ENCODE peak calls at places on chromosomes 11 and 22, in eight cellular contexts. N is mucosa of descending colon, G is suprapubic skin, O is neuronal stem cell, D is heart right ventricle, H is cardiac muscle cell, P is Panc1, T is H1. E is an unnamed sample.

GRCh38 chr22:17761145-17761488 is 13.2 kb downstream of the BID start:
- DNase-seq in T (no peak), H (no peak), N (no peak), G (no peak), D (no peak), O (no peak), P (no peak), E (no peak)

GRCh38 chr11:56889986-56890385 is 98.7 kb upstream of the OR5AK2 start:
- DNase-seq in O (no peak), N (no peak), P (no peak), G (no peak), D (no peak), H (no peak), T (no peak), E (no peak)

GRCh38 chr22:26587991-26588613 is 1.8 kb downstream of the TPST2 start:
- DNase-seq in O (no peak), P (no peak), N (no peak), T (no peak), H (no peak), D (no peak), G (no peak), E (no peak)

GRCh38 chr22:23361676-23362075 is 181.4 kb downstream of the BCR start:
- DNase-seq in G (no peak), D (no peak), H (no peak), N (no peak), T (no peak), O (no peak), P (no peak), E (no peak)

GRCh38 chr22:49717322-49717919 is 110.3 kb downstream of the BRD1 start:
- DNase-seq in O (no peak), N (no peak), P (no peak), D (no peak), H (no peak), T (no peak), G (no peak), E (no peak)

GRCh38 chr11:9703280-9703679 is 39.4 kb downstream of the SWAP70 start:
- DNase-seq in D (no peak), T (no peak), H (no peak), G (no peak), P (no peak), N (peak; percentile 37), O (no peak), E (no peak)

GRCh38 chr22:38016182-38017078 is 32.1 kb upstream of the SOX10 start:
- DNase-seq in T (peak; percentile 65), D (peak; percentile 57), N (peak; percentile 69), P (no peak), H (peak; percentile 80), O (peak; percentile 44), G (no peak), E (peak; percentile 39)

GRCh38 chr11:80773919-80774318 is 1333.1 kb upstream of the TENM4 start:
- DNase-seq in T (no peak), H (no peak), P (no peak), D (no peak), N (no peak), G (no peak), O (no peak), E (no peak)

GRCh38 chr22:18057568-18058209 is 20.1 kb upstream of the PEX26 start:
- DNase-seq in G (peak; percentile 86), O (no peak), T (no peak), D (no peak), P (peak; percentile 63), H (peak; percentile 98), N (peak; percentile 59), E (peak; percentile 86)

GRCh38 chr11:132177106-132177505 is 806.7 kb downstream of the NTM start:
- DNase-seq in H (peak; percentile 71), T (no peak), P (no peak), G (no peak), D (no peak), O (peak; percentile 56), N (no peak), E (no peak)

GRCh38 chr11:14390669-14391068 is 31.7 kb upstream of the RRAS2 start:
- DNase-seq in G (no peak), T (no peak), P (no peak), N (no peak), H (no peak), D (no peak), O (no peak), E (no peak)

GRCh38 chr22:30964858-30965257 is 3.7 kb downstream of the MORC2 start:
- DNase-seq in N (no peak), O (no peak), D (no peak), P (no peak), T (no peak), G (no peak), H (no peak), E (no peak)

GRCh38 chr22:30968015-30968923 is at the start of gene MORC2:
- DNase-seq in N (peak; percentile 71), G (peak; percentile 79), H (peak; percentile 68), O (peak; percentile 20), T (no peak), D (no peak), P (no peak), E (peak; percentile 72)

GRCh38 chr22:30968924-30969531 is at the start of gene TUG1:
- DNase-seq in T (peak; percentile 93), G (peak; percentile 99), O (peak; percentile 95), N (peak; percentile 99), D (peak; percentile 98), P (peak; percentile 71), H (peak; percentile 99), E (peak; percentile 99)

GRCh38 chr22:30969532-30970355 is 679 bp downstream of the TUG1 start:
- DNase-seq in N (peak; percentile 44), D (no peak), T (no peak), O (no peak), G (no peak), H (peak; percentile 64), P (no peak), E (peak; percentile 47)

DNA sequence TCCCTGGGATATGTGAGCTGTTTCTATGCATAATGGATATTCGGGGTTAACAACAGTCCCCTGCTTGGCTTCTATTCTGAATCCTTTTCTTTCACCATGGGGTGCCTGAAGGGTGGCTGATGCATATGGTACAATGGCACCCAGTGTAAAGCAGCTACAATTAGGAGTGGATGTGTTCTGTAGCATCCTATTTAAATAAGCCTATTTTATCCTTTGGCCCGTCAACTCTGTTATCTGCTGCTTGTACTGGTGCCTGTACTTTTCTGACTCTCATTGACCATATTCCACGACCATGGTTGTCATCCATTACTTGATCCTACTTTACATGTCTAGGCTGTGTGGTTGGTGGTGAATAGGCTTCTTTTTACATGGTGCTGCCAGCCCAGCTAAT is 1.3 kb downstream of the TUG1 start:
- DNase-seq in D (no peak), O (no peak), P (no peak), T (no peak), N (no peak), G (no peak), H (no peak), E (no peak)
- H3K9me3 ChIP-seq in D (peaks cover 46% of the 10 kb centered on the region), O (peaks cover 84% of the 10 kb centered on the region), P (peaks cover 45% of the 10 kb centered on the region), T (peaks cover 8% of the 10 kb centered on the region), N (peaks cover 31% of the 10 kb centered on the region), G (peaks cover 30% of the 10 kb centered on the region), H (no peaks in the 10 kb centered on the region), E (peaks cover 58% of the 10 kb centered on the region)

GRCh38 chr11:62677160-62677559 is 1.7 kb downstream of the UBXN1 start:
- DNase-seq in O (no peak), G (no peak), H (no peak), P (no peak), N (no peak), T (no peak), D (no peak), E (no peak)

GRCh38 chr11:62678433-62678769 is 472 bp downstream of the UBXN1 start:
- DNase-seq in H (no peak), G (no peak), D (no peak), P (no peak), N (no peak), T (no peak), O (no peak), E (no peak)

GRCh38 chr11:62678770-62679696 is at the start of gene UBXN1:
- DNase-seq in O (peak; percentile 65), D (peak; percentile 88), G (peak; percentile 97), P (no peak), N (peak; percentile 94), H (peak; percentile 96), T (peak; percentile 88), E (peak; percentile 95)

GRCh38 chr11:62676698-62677097 is 2.2 kb downstream of the UBXN1 start:
- DNase-seq in P (no peak), O (no peak), G (no peak), D (no peak), N (no peak), H (no peak), T (no peak), E (no peak)

DNA sequence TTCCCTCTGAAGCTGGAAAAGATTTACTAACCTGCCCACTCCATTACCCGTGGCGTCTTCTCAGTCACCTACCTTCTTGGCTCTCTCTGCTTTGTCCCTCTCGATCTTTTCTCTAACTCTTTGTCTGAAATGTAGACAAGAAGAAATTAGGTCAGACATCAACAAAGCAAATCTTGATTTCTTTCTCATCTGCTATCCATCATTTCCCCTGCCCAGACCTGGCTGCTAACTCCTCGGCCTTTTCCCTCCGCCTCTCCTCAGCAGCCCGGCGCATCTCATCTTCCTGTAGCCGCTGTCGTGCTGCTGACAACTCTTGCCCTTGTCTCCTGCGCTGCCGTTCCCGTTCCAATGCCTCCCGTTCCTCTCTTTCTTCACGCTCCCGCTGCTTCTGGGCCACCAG is 1.2 kb downstream of the UBXN1 start:
- DNase-seq in P (no peak), D (no peak), G (no peak), N (no peak), T (no peak), H (no peak), O (no peak), E (no peak)
- H3K4me3 ChIP-seq in P (peak overlapping the region; percentile 82), D (peak overlapping the region; percentile 99), G (peak overlapping the region; percentile 97), N (no peak overlapping the region), T (peak overlapping the region; percentile 84), H (peak overlapping the region; percentile 93), O (no peak overlapping the region), E (peak overlapping the region; percentile 82)

GRCh38 chr11:3353066-3353465 is 25.9 kb downstream of the ZNF195 start:
- DNase-seq in H (no peak), D (no peak), T (no peak), P (no peak), O (no peak), N (no peak), G (no peak), E (no peak)

GRCh38 chr11:3357994-3358676 is 20.8 kb downstream of the ZNF195 start:
- DNase-seq in O (no peak), H (no peak), T (no peak), N (no peak), D (no peak), P (no peak), G (no peak), E (no peak)

GRCh38 chr11:3357302-3357701 is 21.6 kb downstream of the ZNF195 start:
- DNase-seq in T (no peak), O (no peak), N (no peak), D (no peak), G (no peak), H (no peak), P (no peak), E (no peak)

GRCh38 chr11:3359092-3359824 is 19.7 kb downstream of the ZNF195 start:
- DNase-seq in N (no peak), O (no peak), H (no peak), P (no peak), D (no peak), G (no peak), T (no peak), E (no peak)

GRCh38 chr11:3356858-3357257 is 22.1 kb downstream of the ZNF195 start:
- DNase-seq in P (no peak), T (no peak), N (no peak), O (no peak), D (no peak), H (no peak), G (no peak), E (no peak)
- H3K9me3 ChIP-seq in P (peaks cover 48% of the 10 kb centered on the region), T (peaks cover 54% of the 10 kb centered on the region), N (peaks cover 66% of the 10 kb centered on the region), O (peaks cover 70% of the 10 kb centered on the region), D (peaks cover 83% of the 10 kb centered on the region), H (peaks cover 7% of the 10 kb centered on the region), G (peaks cover 41% of the 10 kb centered on the region), E (peaks cover 19% of the 10 kb centered on the region)

GRCh38 chr11:77069969-77070582 is 3.3 kb downstream of the CAPN5 start:
- DNase-seq in G (peak; percentile 46), T (no peak), D (no peak), P (no peak), N (no peak), H (no peak), O (no peak), E (no peak)
- H3K4me3 ChIP-seq in G (no peak overlapping the region), T (no peak overlapping the region), D (no peak overlapping the region), P (no peak overlapping the region), N (no peak overlapping the region), H (no peak overlapping the region), O (no peak overlapping the region), E (no peak overlapping the region)